ENCODE peak calls at places on chromosomes 5 and 9, in nine cellular contexts. M is uterus; Q is left ventricle myocardium inferior; N is upper lobe of left lung; P is heart left ventricle; F is naive thymus-derived CD4-positive, alpha-beta T cell; V is A673; G is spleen; J is prostate gland. O is an unnamed sample.

GRCh38 chr9:98101868-98102273 is 17.2 kb downstream of the TRIM14 start:
- DNase-seq in M (no peak), Q (no peak), N (no peak), P (no peak), F (peak; percentile 74), V (no peak), G (peak; percentile 93), J (no peak), O (peak; percentile 72)

GRCh38 chr5:74164725-74165226 is 475.8 kb downstream of the ENC1 start:
- DNase-seq in M (no peak), Q (no peak), N (no peak), P (peak; percentile 45), F (no peak), V (no peak), G (no peak), J (no peak), O (no peak)

GRCh38 chr9:30796806-30797205 is 1587.6 kb upstream of the ACO1 start:
- DNase-seq in M (no peak), Q (no peak), N (no peak), P (no peak), F (no peak), V (peak; percentile 1), G (no peak), J (no peak), O (no peak)

GRCh38 chr5:142175461-142176142 is 67.0 kb downstream of the NDFIP1 start:
- DNase-seq in M (no peak), Q (no peak), N (no peak), P (no peak), F (no peak), V (no peak), G (peak; percentile 56), J (no peak), O (no peak)

GRCh38 chr9:114652776-114653555 is 4.6 kb downstream of the TEX53 start:
- DNase-seq in M (no peak), Q (no peak), N (no peak), P (no peak), F (no peak), V (no peak), G (no peak), J (no peak), O (no peak)

GRCh38 chr9:72506615-72507014 is 14.8 kb upstream of the TMC1 start:
- DNase-seq in M (no peak), Q (no peak), N (no peak), P (no peak), F (no peak), V (no peak), G (no peak), J (no peak), O (no peak)

GRCh38 chr9:72843525-72844439 is 109.1 kb downstream of the ALDH1A1 start:
- DNase-seq in M (no peak), Q (no peak), N (no peak), P (no peak), F (no peak), V (peak; percentile 46), G (no peak), J (no peak), O (no peak)

GRCh38 chr5:98301567-98301966 is 471.9 kb upstream of the RGMB start:
- DNase-seq in M (no peak), Q (no peak), N (no peak), P (no peak), F (no peak), V (no peak), G (no peak), J (no peak), O (no peak)

GRCh38 chr5:150492621-150493020 is 15.3 kb upstream of the NDST1 start:
- DNase-seq in M (no peak), Q (no peak), N (no peak), P (no peak), F (no peak), V (no peak), G (no peak), J (peak; percentile 77), O (no peak)
- H3K4me1 ChIP-seq in M (no peaks in the 10 kb centered on the region), Q (peaks cover 79% of the 10 kb centered on the region), N (peaks cover 65% of the 10 kb centered on the region), P (peaks cover 64% of the 10 kb centered on the region), F (no peaks in the 10 kb centered on the region), V (peaks cover 41% of the 10 kb centered on the region), G (peaks cover 43% of the 10 kb centered on the region), J (peaks cover 17% of the 10 kb centered on the region), O (no peaks in the 10 kb centered on the region)

DNA sequence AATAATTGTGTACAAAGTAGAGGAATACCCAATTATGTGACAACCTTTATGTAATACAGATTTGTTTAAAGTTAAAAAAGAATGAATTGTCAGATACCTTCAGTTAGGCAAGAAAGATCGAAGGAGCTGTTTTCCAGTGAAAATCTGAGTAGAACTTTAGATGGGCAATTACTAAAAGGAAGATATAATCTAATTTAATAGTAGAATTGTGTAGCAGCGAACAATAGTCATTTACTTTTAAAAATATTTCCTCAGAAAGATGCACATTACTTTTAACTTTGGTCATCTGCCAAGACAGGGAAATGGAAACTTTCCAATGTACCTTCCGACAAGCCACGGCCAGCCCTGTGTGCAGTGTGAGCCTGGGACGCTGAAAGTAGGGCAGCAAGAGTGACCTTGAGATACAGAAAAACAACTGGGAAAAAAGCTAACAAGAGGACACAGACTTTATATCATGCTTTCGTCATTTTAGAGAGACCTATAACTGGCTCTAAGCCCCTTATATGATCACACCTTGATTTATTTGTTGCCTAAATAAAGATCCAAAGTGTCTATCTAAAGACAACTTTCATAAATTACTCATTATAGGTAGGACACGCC is 40.1 kb downstream of the RHOBTB3 start:
- DNase-seq in M (no peak), Q (peak; percentile 35), N (no peak), P (peak; percentile 48), F (no peak), V (no peak), G (no peak), J (peak; percentile 72), O (no peak)
- H3K27ac ChIP-seq in M (peak overlapping the region; percentile 16), Q (peak overlapping the region; percentile 88), N (no peak overlapping the region), P (peak overlapping the region; percentile 79), F (no peak overlapping the region), V (no peak overlapping the region), G (no peak overlapping the region), J (peak overlapping the region; percentile 73), O (no peak overlapping the region)

DNA sequence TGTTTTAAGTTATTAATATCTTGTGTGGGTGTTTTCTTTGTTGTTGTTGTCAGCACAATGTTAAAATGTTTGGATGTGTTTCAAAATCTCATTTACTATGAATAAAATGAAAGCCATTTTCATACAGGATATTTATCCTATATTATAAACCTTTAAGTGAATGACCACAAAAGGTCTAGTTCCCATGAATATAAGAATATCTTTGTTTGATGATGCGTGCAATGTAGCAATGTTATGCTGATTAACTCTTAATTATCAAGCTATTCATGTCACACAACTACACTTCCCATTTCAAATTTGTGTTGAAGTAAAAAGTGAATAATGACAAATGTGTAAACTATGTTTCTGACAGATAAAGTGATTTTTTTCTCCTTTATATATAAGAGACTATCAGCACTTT is 59.8 kb downstream of the MEF2C start:
- DNase-seq in M (no peak), Q (no peak), N (no peak), P (no peak), F (no peak), V (no peak), G (no peak), J (no peak), O (no peak)
- H3K4me1 ChIP-seq in M (no peaks in the 10 kb centered on the region), Q (peaks cover 83% of the 10 kb centered on the region), N (peaks cover 34% of the 10 kb centered on the region), P (peaks cover 34% of the 10 kb centered on the region), F (peaks cover 5% of the 10 kb centered on the region), V (no peaks in the 10 kb centered on the region), G (peaks cover 22% of the 10 kb centered on the region), J (no peaks in the 10 kb centered on the region), O (peaks cover 14% of the 10 kb centered on the region)

DNA sequence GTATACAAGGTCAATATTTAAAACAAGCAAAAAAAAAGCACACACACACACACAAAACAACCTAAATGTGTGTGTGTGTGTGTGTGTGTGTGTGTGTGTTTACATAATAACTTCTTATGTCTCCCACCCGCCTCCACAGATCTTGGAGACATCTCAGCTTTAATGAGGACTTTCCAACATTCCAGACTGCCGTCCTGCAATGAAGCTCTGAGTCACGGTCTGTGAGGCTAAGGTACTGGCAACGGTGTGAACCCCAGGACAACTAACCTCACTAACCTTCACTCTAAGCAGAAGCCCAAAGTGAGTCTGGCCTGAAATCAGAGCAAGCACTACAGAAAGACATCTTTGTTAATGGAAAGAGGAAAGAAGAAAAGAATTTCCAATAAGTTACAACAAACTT is 22.3 kb downstream of the ZNF474 start:
- DNase-seq in M (no peak), Q (no peak), N (no peak), P (no peak), F (no peak), V (no peak), G (no peak), J (no peak), O (no peak)
- H3K27ac ChIP-seq in M (no peak overlapping the region), Q (no peak overlapping the region), N (no peak overlapping the region), P (no peak overlapping the region), F (no peak overlapping the region), V (no peak overlapping the region), G (no peak overlapping the region), J (no peak overlapping the region), O (no peak overlapping the region)

GRCh38 chr9:113403651-113404050 is 2.6 kb upstream of the ALAD start:
- DNase-seq in M (no peak), Q (no peak), N (no peak), P (no peak), F (no peak), V (no peak), G (no peak), J (no peak), O (no peak)

GRCh38 chr9:113397077-113397696 is 3.9 kb downstream of the ALAD start:
- DNase-seq in M (no peak), Q (no peak), N (no peak), P (no peak), F (no peak), V (no peak), G (no peak), J (no peak), O (no peak)

GRCh38 chr9:113399646-113400200 is 1.4 kb downstream of the ALAD start:
- DNase-seq in M (no peak), Q (no peak), N (no peak), P (no peak), F (no peak), V (no peak), G (no peak), J (no peak), O (no peak)

GRCh38 chr9:113398796-113399195 is 2.3 kb downstream of the ALAD start:
- DNase-seq in M (no peak), Q (no peak), N (no peak), P (no peak), F (no peak), V (no peak), G (no peak), J (no peak), O (no peak)

GRCh38 chr9:113401027-113401792 is at the start of gene ALAD:
- DNase-seq in M (peak; percentile 100), Q (peak; percentile 99), N (peak; percentile 100), P (peak; percentile 99), F (peak; percentile 99), V (peak; percentile 99), G (peak; percentile 100), J (peak; percentile 99), O (peak; percentile 100)
- H3K4me1 ChIP-seq in M (peaks cover 5% of the 10 kb centered on the region), Q (peaks cover 58% of the 10 kb centered on the region), N (peaks cover 25% of the 10 kb centered on the region), P (peaks cover 10% of the 10 kb centered on the region), F (peaks cover 12% of the 10 kb centered on the region), V (peaks cover 4% of the 10 kb centered on the region), G (no peaks in the 10 kb centered on the region), J (no peaks in the 10 kb centered on the region), O (peaks cover 16% of the 10 kb centered on the region)